ENCODE peak calls at places on chromosomes 11 and 22, in six cellular contexts. One of them, this sample, is unnamed.
A peak's percentile ranks its signal among the peaks of the same experiment; 100 is the strongest.

GRCh38 chr22:28395520-28395919 is 284.1 kb downstream of the TTC28 start:
- DNase-seq in GM12878: no peak
- DNase-seq in H1: no peak
- DNase-seq in GM12892: no peak
- DNase-seq in HepG2: no peak
- DNase-seq in K562: no peak
- DNase-seq in this sample: no peak

GRCh38 chr11:125110996-125111340 is 458 bp downstream of the TMEM218 start:
- DNase-seq in GM12878: no peak
- DNase-seq in H1: no peak
- DNase-seq in GM12892: no peak
- DNase-seq in HepG2: peak; percentile 21
- DNase-seq in K562: peak; percentile 37
- DNase-seq in this sample: no peak

GRCh38 chr22:29156507-29156906 is 49.2 kb upstream of the EMID1 start:
- DNase-seq in GM12878: no peak
- DNase-seq in H1: no peak
- DNase-seq in GM12892: no peak
- DNase-seq in HepG2: peak; percentile 20
- DNase-seq in K562: peak; percentile 58
- DNase-seq in this sample: no peak

GRCh38 chr22:33382427-33382826 is 324.2 kb upstream of the SYN3 start:
- DNase-seq in GM12878: no peak
- DNase-seq in H1: no peak
- DNase-seq in GM12892: no peak
- DNase-seq in HepG2: no peak
- DNase-seq in K562: no peak
- DNase-seq in this sample: no peak

GRCh38 chr11:112734207-112734606 is 227.0 kb upstream of the NCAM1 start:
- DNase-seq in GM12878: no peak
- DNase-seq in H1: no peak
- DNase-seq in GM12892: no peak
- DNase-seq in HepG2: no peak
- DNase-seq in K562: peak; percentile 17
- DNase-seq in this sample: no peak

GRCh38 chr22:17779286-17780115 is 5.2 kb upstream of the BID start:
- DNase-seq in GM12878: peak; percentile 83
- DNase-seq in H1: no peak
- DNase-seq in GM12892: peak; percentile 68
- DNase-seq in HepG2: no peak
- DNase-seq in K562: peak; percentile 46
- DNase-seq in this sample: peak; percentile 69

GRCh38 chr11:63680842-63681207 is 475 bp upstream of the RTN3 start:
- DNase-seq in GM12878: no peak
- DNase-seq in H1: no peak
- DNase-seq in GM12892: no peak
- DNase-seq in HepG2: no peak
- DNase-seq in K562: peak; percentile 41
- DNase-seq in this sample: no peak

GRCh38 chr11:64562723-64563351 is 28.2 kb upstream of the SLC22A12 start:
- DNase-seq in GM12878: no peak
- DNase-seq in H1: no peak
- DNase-seq in GM12892: no peak
- DNase-seq in HepG2: no peak
- DNase-seq in K562: no peak
- DNase-seq in this sample: no peak

GRCh38 chr11:113949891-113950290 is 25.0 kb upstream of the HTR3A start:
- DNase-seq in GM12878: no peak
- DNase-seq in H1: no peak
- DNase-seq in GM12892: no peak
- DNase-seq in HepG2: no peak
- DNase-seq in K562: no peak
- DNase-seq in this sample: no peak

GRCh38 chr22:39283312-39284141 is 35.9 kb downstream of the RPL3 start:
- DNase-seq in GM12878: no peak
- DNase-seq in H1: no peak
- DNase-seq in GM12892: no peak
- DNase-seq in HepG2: peak; percentile 86
- DNase-seq in K562: peak; percentile 96
- DNase-seq in this sample: no peak
- TF ChIP-seq POLR2AphosphoS5 in GM12878: no peak
- TF ChIP-seq POLR2AphosphoS5 in H1: no peak
- TF ChIP-seq POLR2AphosphoS5 in GM12892: no peak
- TF ChIP-seq POLR2AphosphoS5 in HepG2: no peak
- TF ChIP-seq POLR2AphosphoS5 in K562: no peak
- TF ChIP-seq POLR2AphosphoS5 in this sample: no peak

GRCh38 chr22:45309422-45310227 is at the start of gene FAM118A:
- DNase-seq in GM12878: peak; percentile 81
- DNase-seq in H1: peak; percentile 83
- DNase-seq in GM12892: peak; percentile 94
- DNase-seq in HepG2: peak; percentile 87
- DNase-seq in K562: peak; percentile 91
- DNase-seq in this sample: peak; percentile 95
- TF ChIP-seq POLR2A in GM12878: peak; percentile 89
- TF ChIP-seq POLR2A in H1: peak; percentile 72
- TF ChIP-seq POLR2A in GM12892: peak; percentile 83
- TF ChIP-seq POLR2A in HepG2: peak; percentile 65
- TF ChIP-seq POLR2A in K562: peak; percentile 76
- TF ChIP-seq POLR2A in this sample: peak; percentile 79

GRCh38 chr11:115198301-115198700 is 305.9 kb downstream of the CADM1 start:
- DNase-seq in GM12878: no peak
- DNase-seq in H1: no peak
- DNase-seq in GM12892: no peak
- DNase-seq in HepG2: no peak
- DNase-seq in K562: no peak
- DNase-seq in this sample: no peak
- TF ChIP-seq TAF1 in GM12878: no peak
- TF ChIP-seq TAF1 in H1: no peak
- TF ChIP-seq TAF1 in GM12892: no peak
- TF ChIP-seq TAF1 in HepG2: no peak
- TF ChIP-seq TAF1 in K562: no peak
- TF ChIP-seq TAF1 in this sample: no peak

GRCh38 chr11:69088676-69089146 is 40.0 kb downstream of the TPCN2 start:
- DNase-seq in GM12878: peak; percentile 28
- DNase-seq in H1: peak; percentile 70
- DNase-seq in GM12892: peak; percentile 93
- DNase-seq in HepG2: peak; percentile 75
- DNase-seq in K562: peak; percentile 87
- DNase-seq in this sample: peak; percentile 98
- TF ChIP-seq POLR2AphosphoS5 in GM12878: no peak
- TF ChIP-seq POLR2AphosphoS5 in H1: peak; percentile 45
- TF ChIP-seq POLR2AphosphoS5 in GM12892: no peak
- TF ChIP-seq POLR2AphosphoS5 in HepG2: no peak
- TF ChIP-seq POLR2AphosphoS5 in K562: no peak
- TF ChIP-seq POLR2AphosphoS5 in this sample: no peak

DNA sequence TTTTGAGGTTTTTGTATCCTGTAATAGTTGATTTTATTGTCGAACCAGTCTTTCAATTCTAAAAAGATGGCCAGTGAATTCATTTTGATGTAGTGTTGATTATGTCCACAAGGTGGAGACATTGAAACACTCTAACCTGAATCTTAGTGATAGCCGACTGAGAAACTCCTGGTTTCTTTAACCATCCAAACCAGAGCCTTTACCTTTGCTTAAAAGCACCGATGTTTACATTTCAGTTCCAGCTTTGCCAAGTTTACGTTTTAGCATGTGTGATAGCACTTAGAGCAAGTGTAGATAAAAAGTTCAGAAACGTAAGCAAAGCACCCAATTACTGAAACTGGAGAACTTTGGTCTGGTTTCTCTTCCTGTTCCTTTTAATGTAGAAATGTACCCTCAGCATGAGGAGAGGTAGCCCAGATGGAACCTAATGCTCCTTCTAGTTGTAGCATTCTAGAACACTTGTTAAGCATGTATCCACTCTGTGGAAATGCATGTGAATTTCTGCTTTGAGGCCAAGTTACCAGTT is 208.7 kb downstream of the DBX1 start:
- DNase-seq in GM12878: peak; percentile 49
- DNase-seq in H1: no peak
- DNase-seq in GM12892: no peak
- DNase-seq in HepG2: peak; percentile 70
- DNase-seq in K562: peak; percentile 68
- DNase-seq in this sample: peak; percentile 20
- TF ChIP-seq POLR2A in GM12878: no peak
- TF ChIP-seq POLR2A in H1: no peak
- TF ChIP-seq POLR2A in GM12892: no peak
- TF ChIP-seq POLR2A in HepG2: no peak
- TF ChIP-seq POLR2A in K562: no peak
- TF ChIP-seq POLR2A in this sample: no peak

GRCh38 chr22:44407404-44408226 is 90.4 kb downstream of the RTL6 start:
- DNase-seq in GM12878: no peak
- DNase-seq in H1: no peak
- DNase-seq in GM12892: no peak
- DNase-seq in HepG2: no peak
- DNase-seq in K562: no peak
- DNase-seq in this sample: no peak
- TF ChIP-seq TAF1 in GM12878: no peak
- TF ChIP-seq TAF1 in H1: no peak
- TF ChIP-seq TAF1 in GM12892: no peak
- TF ChIP-seq TAF1 in HepG2: no peak
- TF ChIP-seq TAF1 in K562: no peak
- TF ChIP-seq TAF1 in this sample: no peak